ENCODE peak calls at places on chromosomes 6 and 20, in eight cellular contexts. Q, T, M, A, U, W, O and H are unnamed samples.

GRCh38 chr20:38298768-38299288 is 5.1 kb upstream of the BPI start:
- DNase-seq in Q (no peak), T (no peak), M (no peak), A (no peak), U (no peak), W (no peak), O (no peak), H (no peak)

GRCh38 chr20:4375881-4376280 is 345.8 kb upstream of the PRND start:
- DNase-seq in Q (no peak), T (no peak), M (no peak), A (no peak), U (no peak), W (no peak), O (peak), H (no peak)

GRCh38 chr6:79797912-79798311 is 149.4 kb downstream of the ELOVL4 start:
- DNase-seq in Q (no peak), T (no peak), M (no peak), A (no peak), U (no peak), W (no peak), O (no peak), H (no peak)

GRCh38 chr6:29112135-29112534 is 4.3 kb downstream of the OR2J3 start:
- DNase-seq in Q (no peak), T (no peak), M (no peak), A (no peak), U (no peak), W (no peak), O (no peak), H (no peak)

GRCh38 chr6:169918239-169918953 is 167.0 kb downstream of the ERMARD start:
- DNase-seq in Q (no peak), T (no peak), M (no peak), A (no peak), U (no peak), W (no peak), O (no peak), H (no peak)

GRCh38 chr6:161273356-161273751 is 507 bp downstream of the AGPAT4 start:
- DNase-seq in Q (peak), T (peak), M (peak), A (no peak), U (peak), W (peak), O (peak), H (no peak)

GRCh38 chr6:40348591-40348990 is 238.6 kb downstream of the LRFN2 start:
- DNase-seq in Q (no peak), T (no peak), M (no peak), A (no peak), U (no peak), W (no peak), O (no peak), H (no peak)

GRCh38 chr6:36724514-36725385 is 27.1 kb downstream of the RAB44 start:
- DNase-seq in Q (peak), T (no peak), M (peak), A (peak), U (peak), W (peak), O (peak), H (peak)

GRCh38 chr20:25389858-25390537 is 637 bp downstream of the ABHD12 start:
- DNase-seq in Q (peak), T (no peak), M (peak), A (peak), U (peak), W (peak), O (no peak), H (peak)

GRCh38 chr6:70112686-70113570 is 190.0 kb downstream of the COL9A1 start:
- DNase-seq in Q (no peak), T (no peak), M (no peak), A (no peak), U (no peak), W (no peak), O (no peak), H (no peak)

GRCh38 chr6:11277275-11278206 is 45.1 kb upstream of the NEDD9 start:
- DNase-seq in Q (peak), T (no peak), M (no peak), A (peak), U (peak), W (no peak), O (peak), H (peak)

GRCh38 chr6:79506251-79506650 is 31.0 kb downstream of the LCA5 start:
- DNase-seq in Q (no peak), T (no peak), M (no peak), A (no peak), U (no peak), W (no peak), O (peak), H (peak)

GRCh38 chr6:170178561-170179477 is 112.1 kb downstream of the DLL1 start:
- DNase-seq in Q (no peak), T (no peak), M (no peak), A (no peak), U (no peak), W (no peak), O (no peak), H (no peak)

GRCh38 chr6:143361536-143362191 is 88.8 kb downstream of the ADAT2 start:
- DNase-seq in Q (no peak), T (no peak), M (no peak), A (no peak), U (no peak), W (no peak), O (no peak), H (no peak)

GRCh38 chr6:159679091-159680077 is 13.7 kb downstream of the SOD2 start:
- DNase-seq in Q (peak), T (no peak), M (no peak), A (no peak), U (no peak), W (no peak), O (peak), H (no peak)

GRCh38 chr6:16409531-16410441 is 171.4 kb downstream of the GMPR start:
- DNase-seq in Q (peak), T (peak), M (peak), A (peak), U (peak), W (peak), O (peak), H (peak)

GRCh38 chr6:143204045-143204444 is 143.4 kb downstream of the AIG1 start:
- DNase-seq in Q (no peak), T (no peak), M (no peak), A (no peak), U (no peak), W (no peak), O (no peak), H (no peak)

GRCh38 chr6:168035098-168035660 is 37.7 kb downstream of the KIF25 start:
- DNase-seq in Q (no peak), T (no peak), M (no peak), A (peak), U (peak), W (no peak), O (no peak), H (peak)

GRCh38 chr6:46263709-46264091 is 92.9 kb upstream of the ENPP5 start:
- DNase-seq in Q (no peak), T (no peak), M (no peak), A (no peak), U (no peak), W (no peak), O (peak), H (no peak)

GRCh38 chr6:132648356-132648755 is 10.6 kb downstream of the TAAR1 start:
- DNase-seq in Q (no peak), T (no peak), M (no peak), A (no peak), U (no peak), W (no peak), O (peak), H (no peak)

GRCh38 chr6:88722691-88723090 is 240.7 kb downstream of the RNGTT start:
- DNase-seq in Q (no peak), T (no peak), M (no peak), A (no peak), U (no peak), W (no peak), O (peak), H (no peak)

GRCh38 chr6:170211404-170212025 is 79.4 kb downstream of the DLL1 start:
- DNase-seq in Q (no peak), T (no peak), M (no peak), A (no peak), U (no peak), W (no peak), O (no peak), H (no peak)

GRCh38 chr6:127554435-127555006 is 22.5 kb upstream of the C6orf58 start:
- DNase-seq in Q (peak), T (no peak), M (peak), A (peak), U (peak), W (no peak), O (peak), H (peak)

GRCh38 chr6:88238065-88238464 is 71.9 kb upstream of the CNR1 start:
- DNase-seq in Q (no peak), T (no peak), M (peak), A (peak), U (peak), W (no peak), O (no peak), H (no peak)

GRCh38 chr6:91434135-91434534 is 847.3 kb upstream of the MAP3K7 start:
- DNase-seq in Q (no peak), T (no peak), M (no peak), A (no peak), U (no peak), W (no peak), O (peak), H (no peak)

GRCh38 chr20:45191926-45192325 is 14.9 kb upstream of the SEMG1 start:
- DNase-seq in Q (no peak), T (no peak), M (no peak), A (no peak), U (no peak), W (no peak), O (no peak), H (no peak)

GRCh38 chr20:40016884-40017283 is 672.2 kb downstream of the MAFB start:
- DNase-seq in Q (no peak), T (no peak), M (no peak), A (no peak), U (no peak), W (no peak), O (no peak), H (no peak)